ENCODE peak calls at places on chromosome 15, in eight cellular contexts. One of them, this sample, is unnamed.

GRCh38 chr15:52803543-52804306 is 13.6 kb upstream of the ONECUT1 start:
- DNase-seq in neural crest cell: no peak
- DNase-seq in H9: no peak
- DNase-seq in endothelial cell: peak
- DNase-seq in choroid plexus epithelial cell: no peak
- DNase-seq in upper lobe of right lung: no peak
- DNase-seq in pancreas: no peak
- DNase-seq in glutamatergic neuron: no peak
- DNase-seq in this sample: no peak

GRCh38 chr15:83747050-83747717 is 93.3 kb downstream of the ADAMTSL3 start:
- DNase-seq in choroid plexus epithelial cell: peak
- DNase-seq in glutamatergic neuron: no peak
- DNase-seq in upper lobe of right lung: no peak
- DNase-seq in H9: peak
- DNase-seq in pancreas: no peak
- DNase-seq in neural crest cell: no peak
- DNase-seq in endothelial cell: peak
- DNase-seq in this sample: peak

GRCh38 chr15:75720787-75721461 is 8.3 kb upstream of the CSPG4 start:
- DNase-seq in upper lobe of right lung: peak
- DNase-seq in glutamatergic neuron: peak
- DNase-seq in pancreas: peak
- DNase-seq in neural crest cell: no peak
- DNase-seq in endothelial cell: no peak
- DNase-seq in choroid plexus epithelial cell: peak
- DNase-seq in H9: peak
- DNase-seq in this sample: peak

GRCh38 chr15:86300371-86301106 is 220.9 kb downstream of the AGBL1 start:
- DNase-seq in neural crest cell: no peak
- DNase-seq in endothelial cell: no peak
- DNase-seq in glutamatergic neuron: no peak
- DNase-seq in H9: no peak
- DNase-seq in upper lobe of right lung: no peak
- DNase-seq in pancreas: no peak
- DNase-seq in choroid plexus epithelial cell: no peak
- DNase-seq in this sample: no peak

GRCh38 chr15:75050283-75050682 is 26.9 kb downstream of the PPCDC start:
- DNase-seq in upper lobe of right lung: no peak
- DNase-seq in pancreas: no peak
- DNase-seq in endothelial cell: no peak
- DNase-seq in choroid plexus epithelial cell: no peak
- DNase-seq in neural crest cell: no peak
- DNase-seq in H9: no peak
- DNase-seq in glutamatergic neuron: no peak
- DNase-seq in this sample: no peak

GRCh38 chr15:46646476-46646875 is 1011.6 kb downstream of the SQOR start:
- DNase-seq in upper lobe of right lung: no peak
- DNase-seq in glutamatergic neuron: no peak
- DNase-seq in H9: no peak
- DNase-seq in endothelial cell: no peak
- DNase-seq in neural crest cell: no peak
- DNase-seq in pancreas: no peak
- DNase-seq in choroid plexus epithelial cell: no peak
- DNase-seq in this sample: no peak

GRCh38 chr15:83207622-83208356 is at the start of gene HDGFL3:
- DNase-seq in endothelial cell: peak
- DNase-seq in upper lobe of right lung: peak
- DNase-seq in H9: peak
- DNase-seq in pancreas: peak
- DNase-seq in choroid plexus epithelial cell: peak
- DNase-seq in glutamatergic neuron: peak
- DNase-seq in neural crest cell: peak
- DNase-seq in this sample: peak

GRCh38 chr15:26102988-26103387 is 239.9 kb upstream of the ATP10A start:
- DNase-seq in upper lobe of right lung: no peak
- DNase-seq in glutamatergic neuron: no peak
- DNase-seq in endothelial cell: no peak
- DNase-seq in H9: no peak
- DNase-seq in neural crest cell: no peak
- DNase-seq in choroid plexus epithelial cell: no peak
- DNase-seq in pancreas: no peak
- DNase-seq in this sample: no peak

GRCh38 chr15:58840048-58840447 is 68.9 kb downstream of the MINDY2 start:
- DNase-seq in choroid plexus epithelial cell: peak
- DNase-seq in H9: no peak
- DNase-seq in endothelial cell: no peak
- DNase-seq in glutamatergic neuron: no peak
- DNase-seq in pancreas: no peak
- DNase-seq in neural crest cell: no peak
- DNase-seq in upper lobe of right lung: no peak
- DNase-seq in this sample: no peak

GRCh38 chr15:75791337-75791713 is 51.9 kb upstream of the UBE2Q2 start:
- DNase-seq in choroid plexus epithelial cell: no peak
- DNase-seq in endothelial cell: no peak
- DNase-seq in H9: peak
- DNase-seq in pancreas: no peak
- DNase-seq in upper lobe of right lung: no peak
- DNase-seq in neural crest cell: no peak
- DNase-seq in glutamatergic neuron: no peak
- DNase-seq in this sample: no peak

GRCh38 chr15:39124925-39125625 is 455.8 kb upstream of the THBS1 start:
- DNase-seq in endothelial cell: no peak
- DNase-seq in choroid plexus epithelial cell: no peak
- DNase-seq in neural crest cell: no peak
- DNase-seq in glutamatergic neuron: no peak
- DNase-seq in pancreas: no peak
- DNase-seq in upper lobe of right lung: no peak
- DNase-seq in H9: no peak
- DNase-seq in this sample: no peak

GRCh38 chr15:93180656-93181055 is 91.6 kb upstream of the RGMA start:
- DNase-seq in upper lobe of right lung: no peak
- DNase-seq in choroid plexus epithelial cell: no peak
- DNase-seq in H9: peak
- DNase-seq in neural crest cell: no peak
- DNase-seq in endothelial cell: no peak
- DNase-seq in glutamatergic neuron: no peak
- DNase-seq in pancreas: no peak
- DNase-seq in this sample: no peak

GRCh38 chr15:39621961-39622360 is 41.1 kb downstream of the THBS1 start:
- DNase-seq in upper lobe of right lung: no peak
- DNase-seq in choroid plexus epithelial cell: no peak
- DNase-seq in endothelial cell: no peak
- DNase-seq in glutamatergic neuron: no peak
- DNase-seq in pancreas: no peak
- DNase-seq in neural crest cell: no peak
- DNase-seq in H9: no peak
- DNase-seq in this sample: no peak

GRCh38 chr15:81108427-81108826 is 25.6 kb upstream of the CFAP161 start:
- DNase-seq in upper lobe of right lung: no peak
- DNase-seq in choroid plexus epithelial cell: peak
- DNase-seq in endothelial cell: peak
- DNase-seq in pancreas: no peak
- DNase-seq in H9: no peak
- DNase-seq in neural crest cell: peak
- DNase-seq in glutamatergic neuron: no peak
- DNase-seq in this sample: no peak

DNA sequence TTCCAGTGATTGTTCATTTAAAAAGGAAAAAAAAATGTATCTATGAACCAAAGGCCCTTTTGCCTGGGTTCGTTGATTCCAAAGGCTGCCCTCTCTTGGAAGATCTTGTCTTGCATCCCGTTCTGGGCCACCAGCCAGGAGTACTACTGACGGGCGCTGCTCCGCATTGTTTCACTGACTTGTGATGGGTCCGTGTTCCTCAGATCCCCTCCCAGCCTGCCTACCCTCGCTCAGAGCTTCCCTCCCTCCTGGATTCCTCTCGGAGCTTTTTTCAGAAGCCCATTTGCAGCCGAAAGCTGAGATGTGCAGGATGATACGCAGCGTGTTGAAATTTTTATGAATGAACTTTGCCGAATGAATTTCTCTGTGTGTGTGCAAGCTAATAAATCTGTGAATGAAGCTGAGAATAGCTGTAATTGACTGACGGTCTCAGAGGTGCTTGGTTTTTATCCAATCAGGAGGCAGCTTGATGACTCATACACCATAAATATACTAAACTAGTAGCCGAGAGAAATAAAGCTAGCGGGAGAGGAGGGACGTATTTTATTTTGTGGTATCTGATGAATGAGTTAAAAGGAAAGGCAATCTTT is at the start of gene SHC4:
- DNase-seq in glutamatergic neuron: peak
- DNase-seq in choroid plexus epithelial cell: peak
- DNase-seq in pancreas: peak
- DNase-seq in upper lobe of right lung: peak
- DNase-seq in H9: peak
- DNase-seq in neural crest cell: peak
- DNase-seq in endothelial cell: peak
- DNase-seq in this sample: peak
- TF ChIP-seq CTCF in glutamatergic neuron: no peak
- TF ChIP-seq CTCF in choroid plexus epithelial cell: peak
- TF ChIP-seq CTCF in pancreas: no peak
- TF ChIP-seq CTCF in upper lobe of right lung: peak
- TF ChIP-seq CTCF in H9: peak
- TF ChIP-seq CTCF in neural crest cell: peak
- TF ChIP-seq CTCF in endothelial cell: peak
- TF ChIP-seq CTCF in this sample: no peak

DNA sequence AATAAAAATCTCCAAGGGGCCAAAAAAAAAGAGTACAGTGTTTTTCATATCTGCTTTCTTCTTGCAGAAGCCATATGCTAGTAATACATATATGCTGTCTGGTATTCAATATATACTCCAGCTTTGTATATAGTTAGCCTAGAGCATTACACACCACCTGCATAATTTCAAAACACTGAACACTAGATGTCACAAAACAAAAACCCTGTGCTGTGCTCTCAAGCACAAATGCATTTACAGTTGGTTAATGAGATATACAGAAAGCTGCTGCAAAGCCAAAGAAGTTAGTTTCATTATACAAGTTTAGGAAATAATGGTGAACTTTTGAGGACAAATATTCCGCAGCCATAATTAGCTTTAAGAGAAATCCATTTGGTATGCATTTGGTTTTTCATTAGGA is 683.6 kb upstream of the NR2F2 start:
- DNase-seq in endothelial cell: no peak
- DNase-seq in glutamatergic neuron: no peak
- DNase-seq in neural crest cell: no peak
- DNase-seq in upper lobe of right lung: no peak
- DNase-seq in H9: no peak
- DNase-seq in pancreas: no peak
- DNase-seq in choroid plexus epithelial cell: no peak
- DNase-seq in this sample: no peak
- TF ChIP-seq CTCF in endothelial cell: no peak
- TF ChIP-seq CTCF in glutamatergic neuron: no peak
- TF ChIP-seq CTCF in neural crest cell: no peak
- TF ChIP-seq CTCF in upper lobe of right lung: no peak
- TF ChIP-seq CTCF in H9: no peak
- TF ChIP-seq CTCF in pancreas: no peak
- TF ChIP-seq CTCF in choroid plexus epithelial cell: no peak
- TF ChIP-seq CTCF in this sample: no peak

GRCh38 chr15:65610871-65611718 is at the start of gene INTS14:
- DNase-seq in pancreas: peak
- DNase-seq in neural crest cell: peak
- DNase-seq in endothelial cell: peak
- DNase-seq in choroid plexus epithelial cell: peak
- DNase-seq in upper lobe of right lung: peak
- DNase-seq in glutamatergic neuron: peak
- DNase-seq in H9: peak
- DNase-seq in this sample: peak
- TF ChIP-seq CTCF in pancreas: peak
- TF ChIP-seq CTCF in neural crest cell: peak
- TF ChIP-seq CTCF in endothelial cell: peak
- TF ChIP-seq CTCF in choroid plexus epithelial cell: peak
- TF ChIP-seq CTCF in upper lobe of right lung: peak
- TF ChIP-seq CTCF in glutamatergic neuron: peak
- TF ChIP-seq CTCF in H9: peak
- TF ChIP-seq CTCF in this sample: peak

GRCh38 chr15:63025460-63025859 is 17.1 kb upstream of the TPM1 start:
- DNase-seq in pancreas: no peak
- DNase-seq in neural crest cell: no peak
- DNase-seq in H9: no peak
- DNase-seq in upper lobe of right lung: no peak
- DNase-seq in glutamatergic neuron: no peak
- DNase-seq in endothelial cell: no peak
- DNase-seq in choroid plexus epithelial cell: no peak
- DNase-seq in this sample: no peak
- TF ChIP-seq CTCF in pancreas: no peak
- TF ChIP-seq CTCF in neural crest cell: no peak
- TF ChIP-seq CTCF in H9: peak
- TF ChIP-seq CTCF in upper lobe of right lung: no peak
- TF ChIP-seq CTCF in glutamatergic neuron: no peak
- TF ChIP-seq CTCF in endothelial cell: no peak
- TF ChIP-seq CTCF in choroid plexus epithelial cell: no peak
- TF ChIP-seq CTCF in this sample: no peak

GRCh38 chr15:60551147-60551780 is 72.3 kb upstream of the ICE2 start:
- DNase-seq in pancreas: no peak
- DNase-seq in neural crest cell: no peak
- DNase-seq in glutamatergic neuron: no peak
- DNase-seq in choroid plexus epithelial cell: no peak
- DNase-seq in H9: no peak
- DNase-seq in upper lobe of right lung: no peak
- DNase-seq in endothelial cell: no peak
- DNase-seq in this sample: no peak

GRCh38 chr15:60552224-60552623 is 73.3 kb upstream of the ICE2 start:
- DNase-seq in choroid plexus epithelial cell: no peak
- DNase-seq in neural crest cell: no peak
- DNase-seq in endothelial cell: no peak
- DNase-seq in pancreas: no peak
- DNase-seq in H9: no peak
- DNase-seq in glutamatergic neuron: no peak
- DNase-seq in upper lobe of right lung: no peak
- DNase-seq in this sample: no peak

GRCh38 chr15:60554494-60554893 is 75.6 kb upstream of the ICE2 start:
- DNase-seq in upper lobe of right lung: no peak
- DNase-seq in choroid plexus epithelial cell: no peak
- DNase-seq in glutamatergic neuron: no peak
- DNase-seq in pancreas: no peak
- DNase-seq in neural crest cell: no peak
- DNase-seq in H9: no peak
- DNase-seq in endothelial cell: no peak
- DNase-seq in this sample: no peak

GRCh38 chr15:60553163-60553562 is 74.2 kb upstream of the ICE2 start:
- DNase-seq in endothelial cell: no peak
- DNase-seq in upper lobe of right lung: no peak
- DNase-seq in neural crest cell: no peak
- DNase-seq in pancreas: no peak
- DNase-seq in choroid plexus epithelial cell: no peak
- DNase-seq in glutamatergic neuron: no peak
- DNase-seq in H9: no peak
- DNase-seq in this sample: no peak

DNA sequence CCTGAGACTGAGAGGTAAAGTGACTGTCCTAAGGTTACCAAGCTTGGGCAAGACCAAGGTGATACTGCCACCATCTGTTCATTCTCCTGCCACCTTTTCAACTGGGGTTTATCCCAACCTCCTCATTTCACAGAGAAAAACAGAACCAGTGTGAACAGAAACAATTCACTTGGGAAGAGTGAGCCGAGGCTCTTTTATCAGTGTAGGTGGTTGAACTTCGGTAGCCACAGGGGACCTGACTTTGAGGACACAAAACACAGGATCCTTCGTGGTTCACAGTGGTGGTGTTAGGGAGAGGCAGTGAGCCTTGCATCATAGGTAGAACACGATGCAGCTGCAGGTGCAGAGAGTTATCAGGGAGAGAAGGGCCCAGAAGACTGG is 72.8 kb upstream of the ICE2 start:
- DNase-seq in pancreas: no peak
- DNase-seq in upper lobe of right lung: no peak
- DNase-seq in neural crest cell: no peak
- DNase-seq in choroid plexus epithelial cell: no peak
- DNase-seq in endothelial cell: no peak
- DNase-seq in glutamatergic neuron: no peak
- DNase-seq in H9: no peak
- DNase-seq in this sample: no peak
- TF ChIP-seq CTCF in pancreas: no peak
- TF ChIP-seq CTCF in upper lobe of right lung: no peak
- TF ChIP-seq CTCF in neural crest cell: no peak
- TF ChIP-seq CTCF in choroid plexus epithelial cell: no peak
- TF ChIP-seq CTCF in endothelial cell: no peak
- TF ChIP-seq CTCF in glutamatergic neuron: no peak
- TF ChIP-seq CTCF in H9: peak
- TF ChIP-seq CTCF in this sample: no peak